ENCODE peak calls at places on chromosomes 12 and 14, in ten cellular contexts. T is naive thymus-derived CD4-positive, alpha-beta T cell; N is endothelial cell of umbilical vein; D is pancreas; S is mammary epithelial cell; W is fibroblast of lung; M is SK-N-SH; X is heart left ventricle; O is tibial artery; F is A673. G is an unnamed sample.

GRCh38 chr12:68636268-68636667 is 25.6 kb downstream of the RAP1B start:
- DNase-seq in S (peak; percentile 71), D (no peak), F (no peak), M (no peak), W (peak; percentile 77), N (no peak), O (no peak), T (no peak), X (no peak), G (no peak)

GRCh38 chr12:109130755-109131521 is 14.6 kb downstream of the ACACB start:
- DNase-seq in S (no peak), W (no peak), T (no peak), O (no peak), M (peak; percentile 27), X (peak; percentile 81), D (peak; percentile 84), N (no peak), F (no peak), G (no peak)

GRCh38 chr14:92717571-92718042 is 30.8 kb downstream of the LGMN start:
- DNase-seq in D (no peak), X (no peak), S (peak; percentile 39), T (no peak), W (peak; percentile 34), M (no peak), N (no peak), O (no peak), F (no peak), G (no peak)

GRCh38 chr12:118292836-118293235 is 79.9 kb downstream of the TAOK3 start:
- DNase-seq in S (no peak), D (no peak), T (no peak), W (no peak), X (no peak), O (no peak), F (no peak), N (no peak), M (no peak), G (no peak)

GRCh38 chr12:90543841-90544240 is 411.1 kb downstream of the CCER1 start:
- DNase-seq in D (no peak), O (no peak), S (no peak), M (no peak), W (peak; percentile 15), F (peak; percentile 23), X (no peak), N (peak; percentile 83), T (no peak), G (no peak)

GRCh38 chr12:124568431-124569374 is 1.3 kb upstream of the NCOR2 start:
- DNase-seq in X (peak; percentile 88), F (peak; percentile 94), D (no peak), S (peak; percentile 53), N (no peak), W (peak; percentile 95), T (peak; percentile 43), O (peak; percentile 86), M (peak; percentile 78), G (no peak)

GRCh38 chr12:117069926-117070900 is 29.0 kb downstream of the TESC start:
- DNase-seq in N (no peak), O (no peak), S (no peak), F (no peak), M (no peak), W (no peak), D (no peak), X (peak; percentile 66), T (no peak), G (no peak)

GRCh38 chr14:34439090-34439489 is 22.9 kb downstream of the SPTSSA start:
- DNase-seq in X (no peak), F (no peak), D (no peak), S (no peak), N (no peak), M (no peak), O (no peak), W (no peak), T (no peak), G (no peak)

GRCh38 chr12:113054948-113055486 is 1.5 kb upstream of the DTX1 start:
- DNase-seq in S (no peak), F (no peak), M (no peak), W (no peak), O (no peak), T (no peak), N (no peak), D (no peak), X (no peak), G (no peak)

GRCh38 chr12:55727643-55728184 is 1.1 kb downstream of the CD63 start:
- DNase-seq in S (peak; percentile 40), F (no peak), O (peak; percentile 81), N (peak; percentile 41), T (no peak), M (peak; percentile 76), W (peak; percentile 63), D (peak; percentile 87), X (no peak), G (no peak)

GRCh38 chr12:49403887-49404517 is 36.7 kb downstream of the SPATS2 start:
- DNase-seq in X (no peak), D (no peak), W (no peak), O (no peak), M (no peak), S (peak; percentile 37), N (no peak), T (no peak), F (peak; percentile 11), G (no peak)

GRCh38 chr12:47742253-47742825 is 16.3 kb downstream of the RAPGEF3 start:
- DNase-seq in D (no peak), X (peak; percentile 81), M (peak; percentile 72), T (peak; percentile 48), W (no peak), S (no peak), O (peak; percentile 47), F (no peak), N (peak; percentile 51), G (peak; percentile 65)

DNA sequence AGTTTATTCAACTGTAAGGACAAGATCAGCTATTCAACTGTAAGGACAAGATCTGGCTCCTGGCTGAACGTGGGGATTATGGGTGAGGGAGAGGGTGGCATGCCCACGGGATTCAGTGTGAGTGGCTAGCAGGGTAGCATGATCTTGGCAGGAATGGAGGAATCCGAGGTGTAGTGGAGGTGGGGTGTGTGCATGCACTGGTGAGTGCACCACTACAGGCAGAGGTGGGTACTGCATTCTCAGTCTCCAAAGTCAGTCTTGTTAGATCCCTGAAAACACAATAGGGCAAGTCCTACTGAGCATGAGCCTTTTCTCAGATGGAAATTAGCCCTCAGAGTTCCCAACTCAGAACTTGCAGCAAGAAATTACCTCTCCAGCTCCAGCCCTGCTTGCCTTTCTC is 32.2 kb upstream of the DCD start:
- DNase-seq in O (no peak), D (no peak), W (no peak), M (peak; percentile 10), F (peak; percentile 42), S (peak; percentile 27), X (no peak), T (no peak), N (no peak), G (no peak)
- H3K9me3 ChIP-seq in O (no peaks in the 10 kb centered on the region), D (no peaks in the 10 kb centered on the region), W (no peaks in the 10 kb centered on the region), M (no peaks in the 10 kb centered on the region), F (no peaks in the 10 kb centered on the region), S (no peaks in the 10 kb centered on the region), X (no peaks in the 10 kb centered on the region), T (no peaks in the 10 kb centered on the region), N (no peaks in the 10 kb centered on the region), G (no peaks in the 10 kb centered on the region)

GRCh38 chr12:77131977-77132490 is 66.7 kb upstream of the E2F7 start:
- DNase-seq in M (no peak), O (no peak), D (no peak), F (no peak), W (no peak), X (no peak), S (no peak), T (no peak), N (no peak), G (no peak)
- H3K9me3 ChIP-seq in M (no peaks in the 10 kb centered on the region), O (no peaks in the 10 kb centered on the region), D (no peaks in the 10 kb centered on the region), F (no peaks in the 10 kb centered on the region), W (no peaks in the 10 kb centered on the region), X (no peaks in the 10 kb centered on the region), S (no peaks in the 10 kb centered on the region), T (no peaks in the 10 kb centered on the region), N (no peaks in the 10 kb centered on the region), G (no peaks in the 10 kb centered on the region)

DNA sequence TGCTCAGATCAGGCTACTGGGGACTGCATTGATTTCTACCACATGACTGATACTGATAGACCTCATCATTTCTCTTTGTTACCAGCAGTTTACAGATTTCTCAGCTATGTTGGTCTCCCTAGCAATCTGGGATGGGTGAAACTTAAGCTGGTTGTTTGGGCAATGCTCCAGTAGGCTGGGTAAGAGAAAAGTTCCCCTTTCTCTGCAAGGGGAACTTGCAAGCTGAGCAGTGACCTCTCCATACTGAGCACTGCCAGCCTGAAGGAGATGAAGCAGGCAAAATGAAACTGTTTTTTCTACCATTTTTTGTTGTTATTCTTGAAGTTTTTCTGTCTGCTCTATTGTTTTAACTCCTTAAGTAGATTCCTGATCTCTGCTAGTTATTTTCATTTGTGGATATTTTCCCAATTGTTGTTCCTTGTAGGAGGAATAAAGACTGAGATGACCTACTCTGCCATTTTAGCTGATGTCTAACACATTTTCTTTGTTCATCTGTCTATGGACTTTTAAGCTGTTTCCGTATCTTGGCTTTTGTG is 1.3 kb upstream of the OR4M1 start:
- DNase-seq in W (no peak), M (no peak), F (no peak), N (no peak), X (no peak), T (no peak), D (no peak), O (no peak), S (no peak), G (no peak)
- H3K9me3 ChIP-seq in W (no peaks in the 10 kb centered on the region), M (no peaks in the 10 kb centered on the region), F (peaks cover 29% of the 10 kb centered on the region), N (no peaks in the 10 kb centered on the region), X (no peaks in the 10 kb centered on the region), T (no peaks in the 10 kb centered on the region), D (no peaks in the 10 kb centered on the region), O (no peaks in the 10 kb centered on the region), S (peaks cover 17% of the 10 kb centered on the region), G (no peaks in the 10 kb centered on the region)

GRCh38 chr12:133130038-133130807 is at the start of the genes ZNF10 and ZNF891:
- DNase-seq in M (peak; percentile 95), W (peak; percentile 96), X (peak; percentile 98), F (peak; percentile 95), D (peak; percentile 98), T (peak; percentile 96), O (peak; percentile 92), N (peak; percentile 99), S (peak; percentile 97), G (peak; percentile 91)

GRCh38 chr12:133130808-133131128 is 341 bp downstream of the ZNF10 start:
- DNase-seq in W (no peak), F (no peak), N (no peak), D (peak; percentile 48), T (no peak), S (no peak), O (peak; percentile 38), X (peak; percentile 64), M (peak; percentile 19), G (no peak)

GRCh38 chr12:133124674-133125073 is 5.4 kb downstream of the ZNF891 start:
- DNase-seq in M (no peak), N (no peak), W (no peak), F (no peak), X (no peak), T (no peak), S (no peak), D (no peak), O (no peak), G (no peak)

DNA sequence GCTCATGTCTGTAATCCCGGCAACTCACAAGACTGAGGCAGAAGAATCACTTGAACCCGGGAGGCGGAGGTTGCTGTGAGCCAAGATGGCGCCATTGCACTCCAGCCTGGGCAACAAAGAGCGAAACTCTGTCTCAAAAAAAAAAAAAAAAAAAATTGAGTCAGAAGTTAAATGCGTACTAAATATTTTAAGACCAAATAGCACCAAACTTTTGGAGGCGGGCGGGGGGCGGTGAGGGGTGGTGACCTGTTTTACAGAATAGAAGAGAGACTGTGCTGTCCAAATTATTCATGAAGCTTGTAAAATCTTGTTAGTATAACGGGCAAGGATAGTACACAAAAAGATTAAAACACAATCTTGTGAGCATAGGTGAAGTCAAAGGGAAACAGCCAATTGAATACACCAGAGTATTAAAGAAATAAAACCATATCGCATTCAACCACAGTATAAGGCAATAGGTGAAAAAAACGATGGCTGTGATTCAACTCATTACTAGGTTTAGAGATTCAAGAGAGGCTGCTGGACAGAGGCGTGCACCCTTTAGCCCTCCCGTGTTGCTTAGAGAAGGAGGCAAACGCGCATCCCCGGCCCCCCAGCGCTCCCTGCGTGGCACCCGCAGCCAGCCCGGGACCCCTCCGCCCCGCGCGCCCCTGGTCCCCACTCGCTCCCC is 571 bp downstream of the ZNF891 start:
- DNase-seq in D (no peak), W (peak; percentile 49), O (no peak), S (no peak), X (no peak), N (no peak), T (peak; percentile 14), F (no peak), M (no peak), G (no peak)
- H3K9me3 ChIP-seq in D (peaks cover 18% of the 10 kb centered on the region), W (no peaks in the 10 kb centered on the region), O (peaks cover 48% of the 10 kb centered on the region), S (peaks cover 21% of the 10 kb centered on the region), X (no peaks in the 10 kb centered on the region), N (peaks cover 6% of the 10 kb centered on the region), T (peaks cover 12% of the 10 kb centered on the region), F (peaks cover 75% of the 10 kb centered on the region), M (peaks cover 29% of the 10 kb centered on the region), G (peaks cover 27% of the 10 kb centered on the region)